ENCODE peak calls at places on chromosomes 5 and 9, in seven cellular contexts. M is H9, R is neuronal stem cell, L is IMR-90, E is H1, B is mesenchymal stem cell, T is mesendoderm. A is an unnamed sample.

GRCh38 chr5:72451771-72452505 is 55.3 kb downstream of the ZNF366 start:
- DNase-seq in M (no peak), R (no peak), L (peak), E (no peak), B (peak), T (peak), A (peak)

GRCh38 chr5:154850255-154851062 is at the start of gene FAXDC2:
- DNase-seq in M (peak), R (peak), L (peak), E (peak), B (peak), T (peak), A (no peak)

GRCh38 chr9:38370231-38370630 is 22.3 kb upstream of the ALDH1B1 start:
- DNase-seq in M (no peak), R (no peak), L (no peak), E (no peak), B (no peak), T (no peak), A (no peak)

GRCh38 chr9:121478816-121479676 is 20.6 kb downstream of the GGTA1 start:
- DNase-seq in M (no peak), R (no peak), L (no peak), E (peak), B (peak), T (peak), A (no peak)

GRCh38 chr9:92499701-92500100 is 17.4 kb upstream of the ASPN start:
- DNase-seq in M (no peak), R (no peak), L (peak), E (no peak), B (no peak), T (no peak), A (no peak)

GRCh38 chr9:97567182-97567893 is 65.8 kb downstream of the TSTD2 start:
- DNase-seq in M (peak), R (no peak), L (no peak), E (peak), B (no peak), T (no peak), A (no peak)

GRCh38 chr9:27338527-27338903 is 41.6 kb upstream of the EQTN start:
- DNase-seq in M (no peak), R (no peak), L (no peak), E (no peak), B (no peak), T (no peak), A (no peak)

GRCh38 chr5:93572773-93573626 is 8.0 kb downstream of the NR2F1-AS1 start:
- DNase-seq in M (peak), R (no peak), L (no peak), E (peak), B (peak), T (peak), A (no peak)

GRCh38 chr9:69180670-69181069 is 6.6 kb downstream of the TJP2 start:
- DNase-seq in M (no peak), R (no peak), L (peak), E (no peak), B (peak), T (peak), A (no peak)

GRCh38 chr9:121197135-121197534 is 4.5 kb downstream of the RAB14 start:
- DNase-seq in M (no peak), R (no peak), L (no peak), E (no peak), B (no peak), T (no peak), A (no peak)

GRCh38 chr9:16158063-16158462 is 605.2 kb downstream of the CCDC171 start:
- DNase-seq in M (no peak), R (no peak), L (no peak), E (no peak), B (no peak), T (no peak), A (no peak)

GRCh38 chr9:99353408-99353807 is 131.3 kb downstream of the SEC61B start:
- DNase-seq in M (no peak), R (no peak), L (peak), E (no peak), B (peak), T (no peak), A (peak)

GRCh38 chr5:169218862-169219261 is 82.1 kb downstream of the SLIT3 start:
- DNase-seq in M (no peak), R (no peak), L (no peak), E (no peak), B (no peak), T (peak), A (no peak)

GRCh38 chr5:56301041-56301440 is 67.9 kb upstream of the ANKRD55 start:
- DNase-seq in M (no peak), R (no peak), L (no peak), E (no peak), B (peak), T (peak), A (peak)

GRCh38 chr5:55241756-55242155 is 8.3 kb upstream of the CCNO start:
- DNase-seq in M (no peak), R (no peak), L (no peak), E (no peak), B (no peak), T (no peak), A (no peak)

GRCh38 chr5:57937025-57937424 is 454.4 kb upstream of the ACTBL2 start:
- DNase-seq in M (no peak), R (no peak), L (peak), E (no peak), B (peak), T (no peak), A (no peak)

GRCh38 chr5:169876376-169876775 is 103.9 kb downstream of the INSYN2B start:
- DNase-seq in M (no peak), R (no peak), L (peak), E (no peak), B (peak), T (no peak), A (peak)

GRCh38 chr5:94241288-94241651 is 377.1 kb downstream of the KIAA0825 start:
- DNase-seq in M (no peak), R (no peak), L (peak), E (no peak), B (no peak), T (no peak), A (no peak)

GRCh38 chr5:127820910-127821553 is 117.8 kb downstream of the CCDC192 start:
- DNase-seq in M (no peak), R (no peak), L (peak), E (no peak), B (peak), T (no peak), A (no peak)

GRCh38 chr9:19995619-19996018 is 206.8 kb upstream of the SLC24A2 start:
- DNase-seq in M (no peak), R (no peak), L (no peak), E (no peak), B (no peak), T (no peak), A (no peak)

GRCh38 chr9:93205896-93206575 is 22.1 kb downstream of the WNK2 start:
- DNase-seq in M (no peak), R (no peak), L (no peak), E (no peak), B (no peak), T (no peak), A (no peak)

GRCh38 chr9:130938652-130939404 is at the start of gene FIBCD1:
- DNase-seq in M (peak), R (no peak), L (peak), E (peak), B (peak), T (peak), A (peak)

DNA sequence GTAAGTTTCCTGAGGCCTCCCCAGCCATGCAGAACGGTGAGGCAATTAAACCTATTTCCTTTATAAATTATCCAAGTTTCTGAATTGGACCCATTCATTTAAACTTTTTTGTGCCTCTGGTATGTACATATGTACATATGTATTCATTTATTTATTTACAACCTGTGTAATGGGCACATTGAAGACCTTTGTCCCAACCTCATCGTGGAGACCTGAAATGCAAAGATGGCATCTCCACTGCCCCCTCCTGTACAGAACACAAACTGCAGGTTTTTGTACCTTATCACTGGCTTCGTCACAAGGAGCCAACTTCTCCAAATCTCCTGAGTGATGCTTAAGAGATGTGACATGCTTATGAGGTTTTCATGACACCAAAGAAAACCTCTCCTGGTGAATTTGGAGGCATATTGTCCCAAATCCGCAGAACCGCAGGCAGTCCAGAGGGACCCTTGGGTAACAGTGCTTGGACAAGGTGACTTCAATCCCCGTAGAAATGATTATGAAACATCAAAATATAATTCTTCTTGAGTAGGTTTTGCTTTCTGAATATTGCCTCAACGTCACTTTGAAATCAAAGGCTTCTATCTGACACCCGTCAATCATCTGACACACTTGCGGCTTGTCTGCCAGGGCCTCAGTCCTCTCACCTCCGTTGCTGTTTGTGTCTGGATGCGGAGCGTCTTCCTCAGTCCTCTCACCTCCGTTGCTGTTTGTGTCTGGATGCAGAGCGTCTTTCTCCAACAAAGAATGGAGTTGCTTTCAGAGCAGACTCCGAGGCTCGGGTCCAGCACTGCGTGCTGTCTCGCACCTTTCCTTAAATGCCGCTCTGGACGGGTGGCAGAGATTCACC is 135.0 kb upstream of the IRX4 start:
- DNase-seq in M (no peak), R (peak), L (peak), E (peak), B (no peak), T (peak), A (peak)
- H3K18ac ChIP-seq in M (no peak), R (no peak), L (no peak), E (no peak), B (no peak), T (no peak), A (no peak)

GRCh38 chr5:305459-305858 is 16.1 kb upstream of the AHRR start:
- DNase-seq in M (no peak), R (no peak), L (no peak), E (no peak), B (no peak), T (no peak), A (no peak)
- H3K18ac ChIP-seq in M (no peak), R (no peak), L (no peak), E (no peak), B (no peak), T (no peak), A (no peak)

DNA sequence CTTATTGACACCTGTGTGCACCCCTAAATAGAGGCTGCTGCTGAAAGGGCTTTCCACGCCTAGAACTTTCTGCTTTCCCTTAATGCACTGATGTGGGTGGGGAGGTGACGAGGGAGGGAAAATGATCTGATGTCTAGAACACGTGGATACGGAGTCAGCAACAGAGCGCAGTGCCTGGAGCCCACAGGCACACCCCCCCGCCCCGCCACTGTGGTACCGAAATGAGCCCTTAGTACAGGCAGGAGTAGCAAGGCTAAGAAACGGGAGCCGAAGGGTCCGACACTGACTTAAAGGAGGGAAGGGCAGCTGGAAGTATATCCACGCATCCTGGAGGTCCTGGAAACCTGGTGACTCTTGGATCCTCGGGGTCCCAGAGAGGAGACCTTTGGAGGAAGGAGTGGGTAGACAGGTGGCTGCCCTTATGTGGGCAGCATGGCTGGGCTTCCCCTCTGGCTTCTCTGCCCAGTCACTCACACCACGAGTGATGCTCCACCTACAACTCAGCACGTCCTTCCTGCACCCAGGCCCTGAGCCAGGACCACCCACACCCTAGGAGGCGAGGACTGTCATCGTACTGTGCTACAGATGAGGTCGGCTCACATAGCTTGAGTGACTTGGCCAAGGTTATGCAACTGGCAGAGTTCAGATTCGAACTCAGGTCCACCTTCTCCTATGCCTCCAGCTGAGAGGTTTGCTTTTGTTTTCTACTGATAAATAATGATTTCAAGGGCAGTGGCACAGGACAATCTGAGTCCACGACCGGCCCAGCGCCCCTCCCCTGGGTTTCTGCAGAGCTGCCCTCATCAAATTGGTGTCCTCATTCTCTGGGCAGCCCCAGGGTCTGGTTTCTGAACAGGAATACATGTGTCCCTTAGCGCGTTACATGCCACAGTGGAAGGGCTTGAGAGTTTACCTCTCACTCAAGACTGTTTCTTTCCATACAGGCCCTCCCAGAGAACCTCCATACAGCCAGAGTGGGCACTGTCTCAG is 4.7 kb upstream of the VAV2 start:
- DNase-seq in M (no peak), R (no peak), L (no peak), E (no peak), B (no peak), T (no peak), A (no peak)
- H3K18ac ChIP-seq in M (no peak), R (peak), L (no peak), E (no peak), B (no peak), T (no peak), A (no peak)

DNA sequence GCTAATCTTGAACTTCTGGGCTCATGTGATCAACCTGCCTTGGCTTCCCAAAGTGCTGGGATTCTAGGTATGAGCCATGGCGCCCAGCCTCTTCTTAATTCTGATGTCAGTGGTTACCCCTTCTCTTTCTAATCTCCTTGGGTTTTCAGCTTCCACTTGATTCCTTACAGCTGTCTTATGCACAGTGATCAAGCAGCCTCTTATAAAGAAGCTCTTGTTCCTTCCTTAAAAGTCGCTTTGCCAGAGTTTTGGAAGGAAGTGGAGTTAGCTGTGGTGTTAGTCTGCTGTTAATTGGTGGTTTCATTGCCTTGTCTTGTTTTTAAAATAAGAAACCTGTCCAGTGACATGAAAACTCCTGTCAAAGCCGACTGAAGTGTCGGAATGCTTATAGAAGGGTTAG is 128.1 kb upstream of the CACNA1B start:
- DNase-seq in M (no peak), R (no peak), L (no peak), E (no peak), B (no peak), T (no peak), A (no peak)
- H3K18ac ChIP-seq in M (no peak), R (no peak), L (no peak), E (no peak), B (no peak), T (no peak), A (no peak)

DNA sequence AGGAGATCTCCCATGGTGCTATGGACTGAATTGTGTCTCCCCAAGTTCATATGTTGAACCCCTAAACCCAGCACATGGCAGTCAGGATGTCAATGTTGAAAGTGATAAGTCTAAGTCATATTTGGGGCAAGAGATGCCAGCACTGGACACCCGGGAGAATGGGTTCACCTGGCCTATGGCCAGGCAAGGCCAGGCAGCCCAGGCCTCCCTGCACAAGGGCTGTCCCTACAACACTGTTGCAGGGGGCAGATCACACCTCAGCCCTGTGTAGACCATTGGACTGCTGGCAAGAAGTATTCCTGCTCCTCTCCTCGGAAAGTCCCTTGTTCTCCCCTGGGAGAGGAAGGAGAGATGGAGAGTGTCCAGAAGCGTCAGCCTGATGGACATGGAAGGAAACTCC is 240.5 kb downstream of the GADD45G start:
- DNase-seq in M (no peak), R (no peak), L (no peak), E (no peak), B (no peak), T (no peak), A (no peak)
- H3K18ac ChIP-seq in M (no peak), R (no peak), L (no peak), E (peak), B (no peak), T (no peak), A (no peak)

DNA sequence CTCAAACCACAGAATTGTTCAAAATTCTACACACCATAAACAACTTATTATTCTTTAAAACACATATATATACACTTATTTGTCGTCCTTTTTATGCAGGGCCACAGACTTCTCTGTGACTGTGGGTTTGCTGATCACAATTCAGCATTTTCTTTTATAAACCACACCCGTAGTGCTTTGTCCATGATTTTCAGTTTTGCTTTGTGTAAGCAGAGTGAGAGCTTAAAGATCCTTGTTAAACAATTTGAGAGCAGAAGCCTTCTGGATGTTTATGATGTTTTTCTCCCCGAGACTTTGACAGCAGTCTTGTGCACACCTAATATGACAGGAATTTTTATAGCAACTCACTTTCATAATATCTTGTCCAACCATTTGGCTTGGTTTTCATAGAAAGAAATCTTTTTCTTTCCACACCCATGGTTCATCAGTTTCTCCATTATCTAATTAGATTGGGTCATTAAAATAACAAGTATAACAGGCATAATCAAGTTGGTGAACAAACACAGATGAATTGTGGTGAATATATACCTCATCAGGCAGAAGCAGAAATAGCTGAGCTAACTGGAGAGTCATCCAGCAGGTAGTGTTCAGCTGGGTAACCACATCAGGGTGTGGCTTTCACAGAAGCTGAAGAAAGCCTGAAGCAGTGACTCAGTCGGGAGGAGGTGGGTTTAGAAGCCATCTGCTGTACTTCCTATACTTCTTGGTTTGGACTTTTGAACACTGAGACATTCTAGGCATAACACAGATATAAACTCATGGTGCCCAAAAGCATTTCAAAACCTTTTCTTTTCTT is 232.8 kb downstream of the DOCK8 start:
- DNase-seq in M (no peak), R (no peak), L (peak), E (no peak), B (no peak), T (no peak), A (peak)
- H3K18ac ChIP-seq in M (no peak), R (no peak), L (no peak), E (no peak), B (no peak), T (no peak), A (no peak)

A was measured in trophoblast cell.